ENCODE peak calls at places on chromosomes 6 and 20, in seven cellular contexts. X, S, H, Z, W, M and K are unnamed samples.

GRCh38 chr6:124470803-124471202 is 491.4 kb upstream of the RNF217 start:
- DNase-seq in X (no peak), S (no peak), H (no peak), Z (no peak), W (no peak), M (no peak), K (no peak)

GRCh38 chr6:25627001-25627400 is 25.0 kb upstream of the SCGN start:
- DNase-seq in X (peak; percentile 48), S (no peak), H (no peak), Z (no peak), W (no peak), M (no peak), K (no peak)

GRCh38 chr20:25543068-25543467 is 42.3 kb downstream of the NINL start:
- DNase-seq in X (peak; percentile 36), S (no peak), H (peak; percentile 66), Z (no peak), W (no peak), M (no peak), K (no peak)

GRCh38 chr20:62202676-62203377 is 17.3 kb downstream of the HRH3 start:
- DNase-seq in X (no peak), S (no peak), H (no peak), Z (no peak), W (no peak), M (no peak), K (peak; percentile 11)

GRCh38 chr6:105875974-105876640 is 210.0 kb upstream of the PRDM1 start:
- DNase-seq in X (no peak), S (no peak), H (no peak), Z (no peak), W (no peak), M (no peak), K (no peak)

GRCh38 chr20:38430679-38431325 is 4.3 kb downstream of the SNHG17 start:
- DNase-seq in X (no peak), S (no peak), H (peak; percentile 20), Z (no peak), W (no peak), M (no peak), K (no peak)

GRCh38 chr6:50520325-50520724 is 193.0 kb upstream of the TFAP2D start:
- DNase-seq in X (no peak), S (no peak), H (no peak), Z (no peak), W (no peak), M (no peak), K (no peak)

GRCh38 chr20:44496976-44497375 is 21.3 kb downstream of the TTPAL start:
- DNase-seq in X (peak; percentile 98), S (no peak), H (peak; percentile 93), Z (no peak), W (no peak), M (no peak), K (no peak)

GRCh38 chr6:26312501-26313390 is 52.3 kb upstream of the BTN3A2 start:
- DNase-seq in X (peak; percentile 84), S (peak; percentile 76), H (peak; percentile 96), Z (peak; percentile 75), W (no peak), M (peak; percentile 75), K (peak; percentile 69)

GRCh38 chr6:148927581-148927980 is 180.8 kb downstream of the UST start:
- DNase-seq in X (no peak), S (no peak), H (no peak), Z (no peak), W (no peak), M (no peak), K (no peak)

GRCh38 chr20:3744806-3745685 is 12.6 kb downstream of the HSPA12B start:
- DNase-seq in X (peak; percentile 93), S (peak; percentile 43), H (peak; percentile 50), Z (peak; percentile 65), W (peak; percentile 69), M (peak; percentile 84), K (peak; percentile 79)

GRCh38 chr6:101208152-101208551 is 185.4 kb upstream of the GRIK2 start:
- DNase-seq in X (no peak), S (no peak), H (no peak), Z (no peak), W (no peak), M (no peak), K (no peak)

GRCh38 chr6:33442283-33442682 is 12.1 kb upstream of the ZBTB9 start:
- DNase-seq in X (no peak), S (no peak), H (no peak), Z (no peak), W (peak; percentile 16), M (no peak), K (no peak)

GRCh38 chr20:32153771-32154170 is 44.3 kb downstream of the TM9SF4 start:
- DNase-seq in X (no peak), S (no peak), H (no peak), Z (no peak), W (no peak), M (no peak), K (no peak)

GRCh38 chr6:81396916-81397315 is 355.6 kb downstream of the TENT5A start:
- DNase-seq in X (no peak), S (no peak), H (no peak), Z (no peak), W (no peak), M (no peak), K (no peak)

GRCh38 chr20:6265204-6265904 is 142.5 kb upstream of the FERMT1 start:
- DNase-seq in X (peak; percentile 75), S (no peak), H (peak; percentile 87), Z (no peak), W (peak; percentile 27), M (peak; percentile 86), K (no peak)

GRCh38 chr6:148720371-148720770 is 26.5 kb upstream of the UST start:
- DNase-seq in X (no peak), S (no peak), H (peak; percentile 76), Z (no peak), W (no peak), M (no peak), K (no peak)

GRCh38 chr20:59945175-59945574 is 5.0 kb downstream of the FAM217B start:
- DNase-seq in X (no peak), S (no peak), H (no peak), Z (no peak), W (no peak), M (no peak), K (no peak)

GRCh38 chr20:2840138-2840966 is at the start of the genes PCED1A and VPS16:
- DNase-seq in X (peak; percentile 84), S (peak; percentile 70), H (peak; percentile 86), Z (peak; percentile 82), W (peak; percentile 99), M (peak; percentile 89), K (peak; percentile 90)

GRCh38 chr6:111533087-111533784 is 50.2 kb upstream of the REV3L start:
- DNase-seq in X (no peak), S (no peak), H (no peak), Z (no peak), W (no peak), M (no peak), K (no peak)

GRCh38 chr20:21798384-21798783 is 92.9 kb downstream of the PAX1 start:
- DNase-seq in X (no peak), S (no peak), H (no peak), Z (no peak), W (no peak), M (no peak), K (no peak)

GRCh38 chr20:21801193-21801592 is 95.7 kb downstream of the PAX1 start:
- DNase-seq in X (no peak), S (no peak), H (no peak), Z (no peak), W (no peak), M (no peak), K (no peak)

DNA sequence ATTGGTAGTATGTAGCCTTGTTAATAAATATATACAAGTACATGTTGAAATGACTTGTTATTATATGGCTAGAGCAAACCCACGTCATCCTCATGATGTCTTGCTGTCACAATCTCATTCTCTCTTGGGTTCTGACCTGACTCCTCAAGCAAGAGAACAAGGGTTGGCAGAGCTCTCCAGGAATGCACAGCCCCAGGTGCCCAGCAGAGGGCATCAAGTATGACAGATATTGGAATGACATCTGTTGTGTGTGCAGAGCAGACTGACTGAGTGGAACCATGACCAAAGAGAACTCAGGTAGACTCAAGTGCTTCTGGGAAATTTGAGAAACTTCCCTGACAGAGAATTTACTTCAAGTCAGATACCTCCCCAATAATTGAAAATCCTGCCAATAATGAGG is 90.6 kb downstream of the PAX1 start:
- DNase-seq in X (no peak), S (no peak), H (no peak), Z (no peak), W (no peak), M (no peak), K (no peak)
- TF ChIP-seq CTCF in X (no peak), S (no peak), H (no peak), Z (no peak), W (peak; percentile 10), M (no peak), K (no peak)

DNA sequence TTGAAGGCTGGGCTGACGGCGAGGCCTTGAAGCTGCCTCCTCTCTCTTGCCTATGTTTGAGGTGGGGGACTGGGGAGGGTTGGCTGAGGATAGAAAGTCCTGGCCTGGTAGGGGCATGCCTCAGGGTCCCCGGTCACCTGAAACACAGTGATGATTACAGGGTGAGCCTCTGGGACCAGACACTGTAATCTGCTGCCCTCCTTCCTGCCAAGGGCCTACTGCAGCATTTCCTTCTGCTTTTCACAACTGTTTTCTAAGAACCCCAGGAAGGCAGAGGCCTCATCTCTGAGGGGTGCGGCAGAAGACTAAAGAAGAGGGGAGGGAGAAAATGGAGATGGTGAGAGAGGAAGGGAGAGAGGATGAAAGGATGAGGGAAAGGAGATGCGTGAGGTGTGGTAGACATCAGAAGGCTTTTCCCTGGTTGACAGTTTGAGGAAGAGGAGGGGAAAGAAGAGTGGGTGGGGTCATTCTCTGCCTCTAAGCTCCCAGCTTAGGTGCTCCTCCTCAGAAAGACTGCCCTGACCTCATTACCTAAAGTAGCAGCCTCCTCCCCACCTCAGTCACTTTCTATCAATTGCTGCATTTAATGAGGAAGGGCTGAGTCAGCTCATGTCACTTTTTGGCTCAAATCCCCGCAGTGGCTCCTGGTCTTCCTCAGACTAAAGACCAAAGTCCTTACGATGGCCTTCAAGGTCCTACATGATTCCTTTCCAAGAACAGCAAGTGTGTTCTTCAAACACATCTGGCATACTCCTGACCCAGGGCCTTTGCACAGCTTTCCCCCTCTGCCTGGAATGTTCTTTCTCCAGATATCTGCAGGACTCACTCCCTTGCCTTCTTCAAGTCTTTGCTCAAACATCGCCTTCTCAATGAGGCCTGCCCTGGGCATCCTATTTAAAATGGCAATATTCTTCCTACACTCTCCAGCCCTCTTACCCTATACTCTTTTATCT is 29.9 kb downstream of the VEGFA start:
- DNase-seq in X (no peak), S (no peak), H (no peak), Z (no peak), W (no peak), M (no peak), K (no peak)
- TF ChIP-seq CTCF in X (no peak), S (no peak), H (no peak), Z (no peak), W (no peak), M (no peak), K (no peak)

GRCh38 chr6:28349344-28349891 is 329 bp upstream of the ZKSCAN3 start:
- DNase-seq in X (no peak), S (no peak), H (no peak), Z (no peak), W (no peak), M (no peak), K (no peak)
- TF ChIP-seq CTCF in X (no peak), S (no peak), H (no peak), Z (no peak), W (no peak), M (no peak), K (no peak)

DNA sequence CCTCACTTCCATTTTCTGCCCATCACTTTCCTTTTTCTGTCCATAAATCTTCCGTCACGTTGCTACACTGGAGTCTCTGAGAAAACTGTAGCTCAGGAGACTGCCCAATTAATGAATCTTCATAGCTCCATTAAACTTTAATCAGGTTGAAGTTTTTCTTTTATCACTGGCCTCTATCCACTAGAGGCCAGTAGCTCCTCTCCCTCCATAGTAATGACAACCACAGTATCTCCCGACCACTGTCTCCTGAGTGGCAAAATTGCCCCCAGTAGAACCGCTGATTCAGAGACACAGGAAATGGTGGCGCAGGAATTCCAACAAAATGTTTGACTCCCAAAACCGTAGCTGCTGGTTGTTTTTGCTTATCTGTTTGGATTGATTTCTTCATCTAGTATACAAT is 18.4 kb upstream of the DOK5 start:
- DNase-seq in X (no peak), S (no peak), H (no peak), Z (no peak), W (no peak), M (no peak), K (no peak)
- TF ChIP-seq CTCF in X (no peak), S (no peak), H (peak; percentile 5), Z (no peak), W (no peak), M (peak; percentile 42), K (no peak)